ENCODE peak calls at places on chromosomes 16 and 17, in six cellular contexts. One of them, this sample, is unnamed. For H3K9me3, the result is how much of the 10 kb centered on the place peaks cover.

GRCh38 chr16:53212899-53213235 is 158.1 kb downstream of the CHD9 start:
- DNase-seq in aorta: no peak
- DNase-seq in ovary: no peak
- DNase-seq in stomach: no peak
- DNase-seq in tibial nerve: no peak
- DNase-seq in CD8-positive, alpha-beta memory T cell: no peak
- DNase-seq in this sample: no peak

GRCh38 chr17:9224485-9224884 is 203.2 kb downstream of the NTN1 start:
- DNase-seq in ovary: no peak
- DNase-seq in CD8-positive, alpha-beta memory T cell: no peak
- DNase-seq in stomach: no peak
- DNase-seq in tibial nerve: no peak
- DNase-seq in aorta: no peak
- DNase-seq in this sample: no peak

GRCh38 chr17:73586921-73587680 is 57.1 kb downstream of the SDK2 start:
- DNase-seq in CD8-positive, alpha-beta memory T cell: no peak
- DNase-seq in aorta: no peak
- DNase-seq in tibial nerve: no peak
- DNase-seq in ovary: no peak
- DNase-seq in stomach: no peak
- DNase-seq in this sample: no peak

GRCh38 chr16:64250866-64251265 is 871.0 kb downstream of the CDH11 start:
- DNase-seq in stomach: no peak
- DNase-seq in aorta: no peak
- DNase-seq in ovary: no peak
- DNase-seq in CD8-positive, alpha-beta memory T cell: no peak
- DNase-seq in tibial nerve: no peak
- DNase-seq in this sample: no peak

GRCh38 chr17:45222273-45222993 is 748 bp downstream of the FMNL1 start:
- DNase-seq in ovary: no peak
- DNase-seq in stomach: no peak
- DNase-seq in aorta: no peak
- DNase-seq in tibial nerve: no peak
- DNase-seq in CD8-positive, alpha-beta memory T cell: peak
- DNase-seq in this sample: no peak

GRCh38 chr17:9381068-9381467 is 194.6 kb downstream of the STX8 start:
- DNase-seq in CD8-positive, alpha-beta memory T cell: no peak
- DNase-seq in ovary: no peak
- DNase-seq in stomach: no peak
- DNase-seq in tibial nerve: no peak
- DNase-seq in aorta: no peak
- DNase-seq in this sample: no peak

GRCh38 chr16:81556715-81557284 is 112.2 kb downstream of the CMIP start:
- DNase-seq in aorta: no peak
- DNase-seq in stomach: no peak
- DNase-seq in CD8-positive, alpha-beta memory T cell: no peak
- DNase-seq in ovary: no peak
- DNase-seq in tibial nerve: no peak
- DNase-seq in this sample: no peak

GRCh38 chr16:56241596-56241995 is 50.3 kb downstream of the GNAO1 start:
- DNase-seq in CD8-positive, alpha-beta memory T cell: no peak
- DNase-seq in tibial nerve: no peak
- DNase-seq in ovary: no peak
- DNase-seq in stomach: no peak
- DNase-seq in aorta: no peak
- DNase-seq in this sample: no peak

GRCh38 chr16:21126518-21126917 is 24.1 kb downstream of the DNAH3 start:
- DNase-seq in ovary: no peak
- DNase-seq in tibial nerve: no peak
- DNase-seq in aorta: no peak
- DNase-seq in stomach: no peak
- DNase-seq in CD8-positive, alpha-beta memory T cell: no peak
- DNase-seq in this sample: no peak

GRCh38 chr16:20901068-20901440 is 483 bp downstream of the LYRM1 start:
- DNase-seq in CD8-positive, alpha-beta memory T cell: no peak
- DNase-seq in ovary: no peak
- DNase-seq in aorta: no peak
- DNase-seq in tibial nerve: no peak
- DNase-seq in stomach: no peak
- DNase-seq in this sample: no peak

GRCh38 chr17:64146418-64147109 is 16.6 kb upstream of the ERN1 start:
- DNase-seq in ovary: peak
- DNase-seq in CD8-positive, alpha-beta memory T cell: peak
- DNase-seq in stomach: peak
- DNase-seq in aorta: peak
- DNase-seq in tibial nerve: peak
- DNase-seq in this sample: peak

GRCh38 chr17:44324571-44325275 is at the start of gene SLC25A39:
- DNase-seq in CD8-positive, alpha-beta memory T cell: peak
- DNase-seq in tibial nerve: peak
- DNase-seq in aorta: peak
- DNase-seq in ovary: peak
- DNase-seq in stomach: peak
- DNase-seq in this sample: peak

GRCh38 chr17:66365204-66365524 is 62.8 kb downstream of the PRKCA start:
- DNase-seq in stomach: no peak
- DNase-seq in aorta: no peak
- DNase-seq in tibial nerve: no peak
- DNase-seq in CD8-positive, alpha-beta memory T cell: no peak
- DNase-seq in ovary: no peak
- DNase-seq in this sample: no peak

GRCh38 chr17:9183297-9183696 is 162.0 kb downstream of the NTN1 start:
- DNase-seq in stomach: no peak
- DNase-seq in aorta: no peak
- DNase-seq in ovary: no peak
- DNase-seq in CD8-positive, alpha-beta memory T cell: peak
- DNase-seq in tibial nerve: no peak
- DNase-seq in this sample: no peak

GRCh38 chr16:79748629-79749028 is 148.1 kb upstream of the MAF start:
- DNase-seq in CD8-positive, alpha-beta memory T cell: no peak
- DNase-seq in aorta: no peak
- DNase-seq in tibial nerve: no peak
- DNase-seq in stomach: no peak
- DNase-seq in ovary: no peak
- DNase-seq in this sample: no peak

GRCh38 chr17:69047368-69048263 is 13.1 kb downstream of the ABCA9 start:
- DNase-seq in stomach: peak
- DNase-seq in tibial nerve: peak
- DNase-seq in ovary: peak
- DNase-seq in aorta: peak
- DNase-seq in CD8-positive, alpha-beta memory T cell: no peak
- DNase-seq in this sample: no peak

GRCh38 chr16:77416939-77417480 is 17.8 kb downstream of the ADAMTS18 start:
- DNase-seq in tibial nerve: no peak
- DNase-seq in ovary: no peak
- DNase-seq in aorta: no peak
- DNase-seq in CD8-positive, alpha-beta memory T cell: no peak
- DNase-seq in stomach: no peak
- DNase-seq in this sample: no peak

GRCh38 chr16:27698266-27698665 is 148.3 kb downstream of the KATNIP start:
- DNase-seq in stomach: no peak
- DNase-seq in tibial nerve: no peak
- DNase-seq in CD8-positive, alpha-beta memory T cell: no peak
- DNase-seq in ovary: no peak
- DNase-seq in aorta: no peak
- DNase-seq in this sample: no peak

GRCh38 chr16:3401719-3402397 is 843 bp downstream of the ZNF174 start:
- DNase-seq in ovary: no peak
- DNase-seq in aorta: no peak
- DNase-seq in CD8-positive, alpha-beta memory T cell: no peak
- DNase-seq in tibial nerve: no peak
- DNase-seq in stomach: no peak
- DNase-seq in this sample: no peak

GRCh38 chr16:11202260-11203091 is 53.5 kb downstream of the SOCS1 start:
- DNase-seq in CD8-positive, alpha-beta memory T cell: no peak
- DNase-seq in ovary: no peak
- DNase-seq in tibial nerve: no peak
- DNase-seq in stomach: no peak
- DNase-seq in aorta: no peak
- DNase-seq in this sample: no peak

GRCh38 chr17:79237448-79238053 is 162.9 kb downstream of the ENGASE start:
- DNase-seq in ovary: no peak
- DNase-seq in aorta: no peak
- DNase-seq in CD8-positive, alpha-beta memory T cell: no peak
- DNase-seq in tibial nerve: no peak
- DNase-seq in stomach: no peak
- DNase-seq in this sample: no peak

GRCh38 chr16:2675714-2676113 is 6.6 kb upstream of the KCTD5 start:
- DNase-seq in aorta: no peak
- DNase-seq in CD8-positive, alpha-beta memory T cell: no peak
- DNase-seq in stomach: no peak
- DNase-seq in tibial nerve: no peak
- DNase-seq in ovary: no peak
- DNase-seq in this sample: no peak

GRCh38 chr16:73771676-73772075 is 524.9 kb upstream of the PSMD7 start:
- DNase-seq in tibial nerve: no peak
- DNase-seq in stomach: no peak
- DNase-seq in aorta: no peak
- DNase-seq in ovary: no peak
- DNase-seq in CD8-positive, alpha-beta memory T cell: no peak
- DNase-seq in this sample: no peak

GRCh38 chr17:49967205-49967604 is 1.8 kb upstream of the DLX4 start:
- DNase-seq in CD8-positive, alpha-beta memory T cell: no peak
- DNase-seq in ovary: no peak
- DNase-seq in stomach: no peak
- DNase-seq in aorta: no peak
- DNase-seq in tibial nerve: no peak
- DNase-seq in this sample: no peak

GRCh38 chr16:65967376-65967775 is 399.1 kb upstream of the CDH5 start:
- DNase-seq in aorta: no peak
- DNase-seq in CD8-positive, alpha-beta memory T cell: no peak
- DNase-seq in ovary: no peak
- DNase-seq in stomach: no peak
- DNase-seq in tibial nerve: no peak
- DNase-seq in this sample: no peak

DNA sequence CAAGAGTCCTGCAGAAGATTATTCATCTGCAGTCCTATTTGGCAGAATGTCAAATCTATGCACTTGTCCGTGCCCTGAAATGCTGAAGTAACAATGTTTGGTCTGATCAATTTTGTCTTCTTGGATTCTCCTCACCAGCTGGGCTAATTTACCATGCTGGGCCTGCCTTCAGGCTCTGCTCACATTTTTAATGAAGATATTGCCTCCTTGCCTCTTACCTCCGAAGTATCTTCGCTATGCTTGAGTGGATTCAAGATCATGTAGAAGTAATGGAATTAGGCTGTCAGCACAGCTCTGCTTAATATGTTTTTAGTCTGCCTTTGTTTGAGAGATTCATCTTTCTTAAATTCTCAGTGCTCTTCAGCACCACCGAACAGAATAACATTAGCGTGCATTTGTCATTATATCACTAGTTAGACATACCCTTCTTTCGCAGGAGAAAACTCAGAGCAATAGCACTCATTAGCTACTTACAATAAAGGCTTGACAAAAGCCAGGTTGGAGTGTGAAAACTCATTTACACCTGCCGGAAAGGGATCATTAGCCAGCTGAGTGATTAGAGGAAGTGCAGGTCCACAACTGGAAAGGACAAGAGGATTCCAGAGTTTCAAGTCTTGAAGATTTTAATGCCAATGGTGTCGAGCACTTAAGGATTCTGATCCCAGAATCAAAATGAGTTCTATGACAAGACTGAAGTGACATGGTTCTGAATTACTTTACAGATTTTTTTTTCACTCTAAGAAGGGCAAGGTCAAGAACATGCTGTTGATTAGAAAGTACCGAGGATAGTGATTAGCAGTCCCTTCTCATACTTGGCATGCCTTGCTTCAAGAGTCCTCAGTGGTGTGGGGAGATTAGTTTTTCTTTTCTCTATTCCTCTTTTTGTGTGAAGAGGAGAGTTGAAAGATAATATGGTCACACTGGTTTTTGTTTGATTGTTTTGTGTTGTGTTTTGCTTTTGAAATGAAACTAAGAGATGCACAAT is 405.6 kb upstream of the TOM1L1 start:
- DNase-seq in aorta: no peak
- DNase-seq in ovary: no peak
- DNase-seq in CD8-positive, alpha-beta memory T cell: no peak
- DNase-seq in tibial nerve: no peak
- DNase-seq in stomach: no peak
- DNase-seq in this sample: no peak
- H3K9me3 ChIP-seq in aorta: under half
- H3K9me3 ChIP-seq in ovary: under half
- H3K9me3 ChIP-seq in CD8-positive, alpha-beta memory T cell: under half
- H3K9me3 ChIP-seq in tibial nerve: under half
- H3K9me3 ChIP-seq in stomach: under half
- H3K9me3 ChIP-seq in this sample: under half

GRCh38 chr17:26809033-26809432 is 484.9 kb upstream of the WSB1 start:
- DNase-seq in ovary: no peak
- DNase-seq in stomach: no peak
- DNase-seq in CD8-positive, alpha-beta memory T cell: no peak
- DNase-seq in tibial nerve: no peak
- DNase-seq in aorta: no peak
- DNase-seq in this sample: no peak

GRCh38 chr17:26807024-26807423 is 486.9 kb upstream of the WSB1 start:
- DNase-seq in CD8-positive, alpha-beta memory T cell: no peak
- DNase-seq in tibial nerve: no peak
- DNase-seq in stomach: no peak
- DNase-seq in ovary: no peak
- DNase-seq in aorta: no peak
- DNase-seq in this sample: no peak
- H3K9me3 ChIP-seq in CD8-positive, alpha-beta memory T cell: under half
- H3K9me3 ChIP-seq in tibial nerve: under half
- H3K9me3 ChIP-seq in stomach: under half
- H3K9me3 ChIP-seq in ovary: under half
- H3K9me3 ChIP-seq in aorta: under half
- H3K9me3 ChIP-seq in this sample: under half

GRCh38 chr16:35685085-35685484 is 2225.7 kb downstream of the TP53TG3F start:
- DNase-seq in tibial nerve: no peak
- DNase-seq in CD8-positive, alpha-beta memory T cell: no peak
- DNase-seq in stomach: no peak
- DNase-seq in aorta: no peak
- DNase-seq in ovary: no peak
- DNase-seq in this sample: no peak
- H3K9me3 ChIP-seq in tibial nerve: under half
- H3K9me3 ChIP-seq in CD8-positive, alpha-beta memory T cell: under half
- H3K9me3 ChIP-seq in stomach: under half
- H3K9me3 ChIP-seq in aorta: under half
- H3K9me3 ChIP-seq in ovary: under half
- H3K9me3 ChIP-seq in this sample: under half

DNA sequence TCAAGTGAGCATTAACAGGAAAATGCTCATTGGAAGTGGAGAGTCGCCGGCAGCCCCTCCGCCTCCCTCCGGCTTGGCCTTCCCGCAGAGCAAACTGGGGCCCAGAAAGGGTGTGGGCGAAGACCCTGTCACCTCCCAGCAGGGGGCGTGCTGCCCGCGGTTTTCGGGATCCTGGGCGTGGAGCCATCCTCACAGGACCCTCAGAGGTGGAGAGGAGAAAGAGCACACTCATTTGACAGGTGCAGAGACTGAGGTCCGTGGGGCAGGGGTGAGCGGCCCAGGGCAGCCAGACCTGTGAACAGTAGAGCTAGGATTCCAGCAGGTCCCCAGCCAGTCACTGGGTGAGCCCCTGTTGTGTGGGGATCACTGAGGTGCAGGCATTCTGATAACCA is 1002.9 kb downstream of the KCNJ18 start:
- DNase-seq in CD8-positive, alpha-beta memory T cell: no peak
- DNase-seq in tibial nerve: no peak
- DNase-seq in aorta: no peak
- DNase-seq in stomach: no peak
- DNase-seq in ovary: no peak
- DNase-seq in this sample: no peak
- H3K9me3 ChIP-seq in CD8-positive, alpha-beta memory T cell: under half
- H3K9me3 ChIP-seq in tibial nerve: under half
- H3K9me3 ChIP-seq in aorta: under half
- H3K9me3 ChIP-seq in stomach: under half
- H3K9me3 ChIP-seq in ovary: under half
- H3K9me3 ChIP-seq in this sample: under half

This sample was measured in T-helper 17 cell.